ENCODE peak calls at places on chromosomes 6 and 20, in four cellular contexts. M is IMR-90; Q is CD8-positive, alpha-beta T cell; G is HCT116. J is an unnamed sample.

GRCh38 chr20:6029538-6029937 is 24.3 kb downstream of the LRRN4 start:
- DNase-seq in M (no peak), G (no peak), Q (no peak), J (no peak)

GRCh38 chr6:91167846-91168245 is 581.0 kb upstream of the MAP3K7 start:
- DNase-seq in G (no peak), M (no peak), Q (no peak), J (no peak)

GRCh38 chr20:34705383-34706021 is 1.4 kb downstream of the TP53INP2 start:
- DNase-seq in G (no peak), Q (no peak), M (peak; percentile 23), J (no peak)

GRCh38 chr6:107115695-107116327 is 496 bp upstream of the BEND3 start:
- DNase-seq in G (no peak), Q (no peak), M (no peak), J (peak; percentile 66)

GRCh38 chr6:56079761-56080540 is 167.4 kb downstream of the COL21A1 start:
- DNase-seq in G (no peak), M (no peak), Q (no peak), J (no peak)

GRCh38 chr6:8269856-8270454 is 165.4 kb downstream of the SLC35B3 start:
- DNase-seq in Q (no peak), M (no peak), G (no peak), J (no peak)

GRCh38 chr6:139148557-139149220 is 13.8 kb downstream of the HECA start:
- DNase-seq in Q (no peak), G (no peak), M (peak; percentile 43), J (no peak)

GRCh38 chr20:50609438-50609989 is 81.8 kb downstream of the RIPOR3 start:
- DNase-seq in Q (no peak), G (no peak), M (no peak), J (no peak)

GRCh38 chr6:11386323-11386722 is 151.2 kb upstream of the TMEM170B start:
- DNase-seq in Q (no peak), M (no peak), G (no peak), J (no peak)

GRCh38 chr20:58492795-58493538 is 22.2 kb downstream of the APCDD1L start:
- DNase-seq in G (no peak), Q (no peak), M (no peak), J (no peak)

GRCh38 chr6:101391772-101392560 is 1.5 kb upstream of the GRIK2 start:
- DNase-seq in G (no peak), M (no peak), Q (no peak), J (no peak)

GRCh38 chr6:52643158-52643557 is 27.8 kb upstream of the TMEM14A start:
- DNase-seq in G (no peak), Q (no peak), M (peak; percentile 45), J (no peak)

GRCh38 chr6:158560787-158561246 is 926 bp downstream of the TMEM181 start:
- DNase-seq in M (no peak), Q (no peak), G (no peak), J (no peak)

GRCh38 chr6:116876635-116877611 is at the start of gene RFX6:
- DNase-seq in M (no peak), Q (no peak), G (no peak), J (no peak)

GRCh38 chr20:59987135-59987534 is 28.9 kb downstream of the CDH26 start:
- DNase-seq in Q (no peak), M (no peak), G (no peak), J (no peak)

GRCh38 chr20:59988141-59988540 is 29.9 kb downstream of the CDH26 start:
- DNase-seq in Q (no peak), M (peak; percentile 11), G (peak; percentile 80), J (no peak)

GRCh38 chr20:59984551-59984950 is 26.3 kb downstream of the CDH26 start:
- DNase-seq in Q (no peak), M (no peak), G (no peak), J (no peak)

DNA sequence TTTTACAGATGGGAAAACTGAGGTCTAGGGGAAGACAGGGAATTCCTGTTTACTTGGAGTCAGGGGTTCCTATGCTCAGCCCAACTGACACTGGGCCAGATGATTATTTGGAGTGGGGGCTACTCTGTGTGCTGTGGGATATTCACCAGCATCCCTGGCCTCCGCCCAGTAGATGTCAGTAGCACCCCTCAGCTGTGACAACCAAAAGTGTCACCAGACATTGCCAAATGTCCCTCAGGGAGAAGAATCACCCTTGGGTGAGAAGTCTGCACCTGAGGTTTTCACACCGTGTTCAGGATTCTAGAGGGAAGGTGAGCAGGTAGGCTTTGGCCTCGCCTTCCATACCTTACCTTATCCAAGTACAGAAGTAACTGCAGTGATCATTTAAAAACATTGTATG is 27.6 kb downstream of the CDH26 start:
- DNase-seq in Q (no peak), G (no peak), M (no peak), J (no peak)
- TF ChIP-seq CTCF in Q (no peak), G (peak; percentile 65), M (no peak), J (peak; percentile 20)

DNA sequence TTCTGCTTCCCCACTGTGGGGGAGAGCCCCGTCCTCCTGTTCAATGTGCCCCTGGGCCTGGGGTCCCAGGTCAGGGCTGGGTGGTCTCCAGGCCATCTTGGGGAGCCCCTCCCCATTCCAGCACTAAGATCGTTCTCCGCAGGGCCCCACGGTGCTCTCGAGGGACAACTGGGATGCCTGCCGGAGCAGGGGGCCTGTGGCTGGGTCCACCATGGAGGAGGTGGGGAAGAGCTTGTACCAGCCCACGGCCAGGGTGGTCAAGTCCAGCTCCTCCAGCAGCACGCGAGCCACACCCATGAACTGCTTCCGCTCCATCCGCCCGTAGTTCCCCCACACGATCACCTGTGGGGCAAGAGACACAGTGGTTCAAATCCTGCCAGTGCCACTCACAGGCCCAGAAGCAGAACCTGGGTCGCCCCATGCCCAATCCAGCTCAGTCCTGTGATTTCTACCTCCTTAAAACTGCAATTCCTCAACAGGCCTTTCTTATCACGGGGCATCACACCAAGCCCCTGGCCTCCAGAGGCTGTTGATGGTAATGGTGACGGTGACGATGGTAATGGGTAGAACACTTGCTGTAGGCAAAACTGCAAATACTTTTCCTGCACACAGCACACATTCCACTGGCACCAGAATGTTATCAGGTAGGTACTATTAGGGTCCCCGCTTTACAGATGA is 10.5 kb downstream of the KCNK15 start:
- DNase-seq in G (no peak), Q (no peak), M (no peak), J (no peak)
- TF ChIP-seq CTCF in G (no peak), Q (no peak), M (no peak), J (no peak)

GRCh38 chr6:33583591-33584155 is 3.6 kb upstream of the BAK1 start:
- DNase-seq in M (no peak), G (no peak), Q (no peak), J (peak; percentile 44)
- TF ChIP-seq CTCF in M (peak; percentile 32), G (peak; percentile 61), Q (no peak), J (peak; percentile 51)

GRCh38 chr20:32675223-32675975 is 1.7 kb upstream of the C20orf203 start:
- DNase-seq in G (no peak), M (no peak), Q (no peak), J (no peak)

GRCh38 chr20:32670773-32671455 is 2.8 kb downstream of the C20orf203 start:
- DNase-seq in Q (no peak), M (no peak), G (no peak), J (no peak)

GRCh38 chr20:32674362-32674789 is 635 bp upstream of the C20orf203 start:
- DNase-seq in G (peak; percentile 40), M (peak; percentile 50), Q (peak; percentile 49), J (peak; percentile 58)

GRCh38 chr20:32672315-32672981 is 1.3 kb downstream of the C20orf203 start:
- DNase-seq in Q (no peak), M (no peak), G (no peak), J (no peak)

DNA sequence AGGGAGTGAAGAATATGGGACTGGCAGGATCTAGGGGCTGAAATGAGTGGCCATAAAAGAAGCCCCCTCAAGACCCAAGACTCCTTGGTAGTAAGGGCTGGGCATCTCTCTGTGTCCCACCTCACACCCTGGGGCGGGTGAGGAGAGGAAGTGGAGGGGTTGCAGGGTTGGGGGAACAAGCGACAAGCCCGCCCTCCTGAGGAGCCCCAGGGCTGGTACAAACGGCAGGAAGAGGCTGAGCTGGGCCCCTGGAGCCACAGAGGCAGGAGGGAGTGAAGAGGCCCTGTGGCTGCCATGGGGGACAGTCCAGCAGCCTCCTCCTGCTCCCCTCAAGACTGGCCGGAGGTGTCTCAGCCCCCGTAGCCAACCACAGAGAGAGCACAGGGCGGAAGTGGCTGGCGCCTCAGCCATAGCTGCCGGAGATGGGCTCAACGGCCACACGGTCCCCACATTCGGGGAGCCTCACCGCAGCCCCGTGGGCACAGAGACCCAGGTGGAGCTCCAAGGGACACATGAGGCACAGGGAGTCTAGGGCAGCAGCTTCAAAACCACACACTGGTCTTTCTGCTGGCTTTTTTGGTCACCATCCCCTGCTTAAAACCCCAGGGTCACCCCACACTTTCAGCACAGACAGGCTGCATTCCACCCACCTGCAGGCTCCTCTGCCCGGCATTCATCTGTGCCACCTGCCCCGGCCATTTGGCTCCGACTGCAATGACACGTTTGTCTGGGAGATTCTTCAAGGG is 586 bp downstream of the C20orf203 start:
- DNase-seq in Q (no peak), M (no peak), G (no peak), J (no peak)
- TF ChIP-seq CTCF in Q (no peak), M (no peak), G (no peak), J (no peak)

GRCh38 chr6:94050515-94050914 is 631.2 kb upstream of the EPHA7 start:
- DNase-seq in G (no peak), Q (no peak), M (no peak), J (no peak)

GRCh38 chr6:94049001-94049400 is 629.6 kb upstream of the EPHA7 start:
- DNase-seq in M (no peak), G (no peak), Q (no peak), J (no peak)

DNA sequence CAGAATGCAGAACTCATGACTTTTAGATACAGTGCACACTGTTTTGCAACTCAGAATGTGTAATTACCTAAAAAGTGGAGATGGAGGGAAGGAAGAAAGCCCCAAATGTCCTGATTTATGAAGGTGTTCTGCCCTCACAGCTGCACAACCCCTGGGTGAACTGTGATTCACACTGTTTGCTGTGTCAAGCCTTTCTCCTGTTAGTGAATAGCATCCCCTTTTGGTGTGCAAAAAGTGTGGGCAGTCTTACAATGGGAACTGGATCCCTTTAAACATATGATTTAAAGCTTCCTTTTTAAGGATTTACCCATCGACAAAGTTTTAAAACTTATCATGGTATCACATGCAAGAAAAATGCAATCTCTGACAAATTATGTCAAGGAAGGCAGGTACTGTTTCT is 633.4 kb upstream of the EPHA7 start:
- DNase-seq in Q (no peak), M (no peak), G (no peak), J (no peak)
- TF ChIP-seq CTCF in Q (no peak), M (no peak), G (no peak), J (no peak)

DNA sequence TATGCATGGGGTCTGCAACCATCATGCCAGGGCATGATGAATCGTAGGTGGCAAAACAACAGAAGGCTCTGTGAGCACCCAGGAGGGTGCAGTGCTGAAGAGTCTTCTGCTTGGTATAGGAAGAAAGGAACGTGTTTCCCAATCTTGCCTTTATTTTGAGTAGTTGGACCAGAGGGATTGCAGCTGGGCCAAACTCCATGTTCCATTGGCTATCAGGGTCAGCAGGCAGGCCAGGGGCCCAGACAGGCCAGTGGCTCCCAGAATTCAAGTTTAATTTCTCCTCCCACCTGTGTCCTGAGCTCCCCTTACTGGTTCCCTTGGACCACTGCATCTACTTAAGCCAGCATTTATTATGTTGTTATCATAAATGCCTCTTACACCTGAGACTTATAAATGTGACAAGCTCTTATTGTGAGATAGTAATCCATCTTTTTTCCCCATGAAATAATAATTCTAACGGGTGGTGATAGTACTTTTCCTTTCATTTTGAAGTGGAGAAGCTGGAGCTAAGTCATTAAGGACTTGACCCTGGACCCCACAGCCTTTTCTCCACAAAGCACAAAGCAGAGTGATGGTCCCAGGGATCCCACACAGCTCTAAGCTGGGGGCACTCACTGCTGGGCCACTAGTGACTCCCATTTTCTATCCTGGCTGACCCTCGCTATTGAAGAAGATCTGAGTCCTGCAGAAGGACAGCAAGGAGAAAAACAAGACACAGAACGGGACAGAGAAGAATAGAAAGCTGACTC is 809 bp upstream of the TRIM38 start:
- DNase-seq in M (no peak), Q (no peak), G (no peak), J (no peak)
- TF ChIP-seq CTCF in M (no peak), Q (no peak), G (no peak), J (no peak)

J was measured in neural crest cell.